ENCODE peak calls at places on chromosome 18, in four cellular contexts. One of them, this sample, is unnamed. For H3K27me3, the result is how much of the 10 kb centered on the place peaks cover.

GRCh38 chr18:47150824-47151366 is 595 bp upstream of the HDHD2 start:
- DNase-seq in PC-3: peak
- DNase-seq in lung: no peak
- DNase-seq in left ventricle myocardium inferior: no peak
- DNase-seq in this sample: no peak

GRCh38 chr18:24270937-24271380 is 126.7 kb downstream of the OSBPL1A start:
- DNase-seq in PC-3: peak
- DNase-seq in lung: no peak
- DNase-seq in left ventricle myocardium inferior: no peak
- DNase-seq in this sample: peak

GRCh38 chr18:7575465-7576026 is 8.4 kb downstream of the PTPRM start:
- DNase-seq in PC-3: peak
- DNase-seq in left ventricle myocardium inferior: no peak
- DNase-seq in lung: no peak
- DNase-seq in this sample: no peak

GRCh38 chr18:25349926-25350560 is 1.9 kb downstream of the ZNF521 start:
- DNase-seq in PC-3: no peak
- DNase-seq in lung: no peak
- DNase-seq in left ventricle myocardium inferior: peak
- DNase-seq in this sample: no peak

GRCh38 chr18:36321636-36322407 is 24.3 kb downstream of the FHOD3 start:
- DNase-seq in PC-3: peak
- DNase-seq in left ventricle myocardium inferior: no peak
- DNase-seq in lung: peak
- DNase-seq in this sample: no peak

GRCh38 chr18:62085766-62086165 is 101.1 kb downstream of the PIGN start:
- DNase-seq in lung: no peak
- DNase-seq in left ventricle myocardium inferior: no peak
- DNase-seq in PC-3: no peak
- DNase-seq in this sample: no peak

GRCh38 chr18:60892855-60893254 is 440.4 kb upstream of the CDH20 start:
- DNase-seq in PC-3: peak
- DNase-seq in lung: peak
- DNase-seq in left ventricle myocardium inferior: no peak
- DNase-seq in this sample: peak

GRCh38 chr18:79400091-79400590 is 4.4 kb downstream of the NFATC1 start:
- DNase-seq in lung: no peak
- DNase-seq in PC-3: peak
- DNase-seq in left ventricle myocardium inferior: peak
- DNase-seq in this sample: peak

GRCh38 chr18:8967573-8967972 is 134.9 kb upstream of the NDUFV2 start:
- DNase-seq in lung: no peak
- DNase-seq in PC-3: no peak
- DNase-seq in left ventricle myocardium inferior: no peak
- DNase-seq in this sample: no peak

GRCh38 chr18:23204589-23205235 is 69.4 kb downstream of the CABLES1 start:
- DNase-seq in lung: no peak
- DNase-seq in left ventricle myocardium inferior: no peak
- DNase-seq in PC-3: no peak
- DNase-seq in this sample: no peak

GRCh38 chr18:6876646-6877045 is 147.1 kb downstream of the ARHGAP28 start:
- DNase-seq in lung: no peak
- DNase-seq in PC-3: no peak
- DNase-seq in left ventricle myocardium inferior: no peak
- DNase-seq in this sample: no peak

GRCh38 chr18:56298935-56299334 is 339.5 kb downstream of the TXNL1 start:
- DNase-seq in PC-3: peak
- DNase-seq in left ventricle myocardium inferior: no peak
- DNase-seq in lung: no peak
- DNase-seq in this sample: no peak

GRCh38 chr18:24913507-24914147 is 438.3 kb downstream of the ZNF521 start:
- DNase-seq in lung: no peak
- DNase-seq in PC-3: no peak
- DNase-seq in left ventricle myocardium inferior: no peak
- DNase-seq in this sample: no peak

GRCh38 chr18:57084331-57085298 is 62.3 kb upstream of the BOD1L2 start:
- DNase-seq in lung: no peak
- DNase-seq in PC-3: peak
- DNase-seq in left ventricle myocardium inferior: no peak
- DNase-seq in this sample: no peak

GRCh38 chr18:36330435-36331049 is 33.0 kb downstream of the FHOD3 start:
- DNase-seq in left ventricle myocardium inferior: no peak
- DNase-seq in lung: no peak
- DNase-seq in PC-3: no peak
- DNase-seq in this sample: no peak

GRCh38 chr18:70390366-70391090 is 101.7 kb downstream of the SOCS6 start:
- DNase-seq in PC-3: no peak
- DNase-seq in lung: no peak
- DNase-seq in left ventricle myocardium inferior: no peak
- DNase-seq in this sample: no peak

GRCh38 chr18:79554945-79555645 is 124.5 kb upstream of the CTDP1 start:
- DNase-seq in lung: no peak
- DNase-seq in PC-3: no peak
- DNase-seq in left ventricle myocardium inferior: no peak
- DNase-seq in this sample: no peak

GRCh38 chr18:9321709-9322108 is 12.9 kb upstream of the TWSG1 start:
- DNase-seq in PC-3: no peak
- DNase-seq in lung: no peak
- DNase-seq in left ventricle myocardium inferior: no peak
- DNase-seq in this sample: no peak

GRCh38 chr18:48642503-48642902 is 103.7 kb downstream of the CTIF start:
- DNase-seq in left ventricle myocardium inferior: no peak
- DNase-seq in PC-3: no peak
- DNase-seq in lung: no peak
- DNase-seq in this sample: no peak

GRCh38 chr18:57027190-57027708 is 119.6 kb upstream of the BOD1L2 start:
- DNase-seq in PC-3: no peak
- DNase-seq in lung: no peak
- DNase-seq in left ventricle myocardium inferior: no peak
- DNase-seq in this sample: no peak

GRCh38 chr18:47283476-47283875 is 32.0 kb upstream of the SKOR2 start:
- DNase-seq in lung: no peak
- DNase-seq in left ventricle myocardium inferior: no peak
- DNase-seq in PC-3: peak
- DNase-seq in this sample: peak

GRCh38 chr18:6633370-6633769 is 96.1 kb upstream of the ARHGAP28 start:
- DNase-seq in lung: no peak
- DNase-seq in left ventricle myocardium inferior: no peak
- DNase-seq in PC-3: no peak
- DNase-seq in this sample: no peak

GRCh38 chr18:12478269-12479057 is 70.7 kb downstream of the PRELID3A start:
- DNase-seq in PC-3: no peak
- DNase-seq in left ventricle myocardium inferior: no peak
- DNase-seq in lung: no peak
- DNase-seq in this sample: no peak

GRCh38 chr18:13930964-13931363 is 15.6 kb upstream of the MC2R start:
- DNase-seq in PC-3: no peak
- DNase-seq in lung: no peak
- DNase-seq in left ventricle myocardium inferior: no peak
- DNase-seq in this sample: no peak

GRCh38 chr18:11607897-11608296 is 1.5 kb upstream of the SLC35G4 start:
- DNase-seq in PC-3: no peak
- DNase-seq in left ventricle myocardium inferior: no peak
- DNase-seq in lung: no peak
- DNase-seq in this sample: no peak

GRCh38 chr18:2847341-2848144 is 737 bp downstream of the EMILIN2 start:
- DNase-seq in left ventricle myocardium inferior: peak
- DNase-seq in lung: no peak
- DNase-seq in PC-3: no peak
- DNase-seq in this sample: no peak

GRCh38 chr18:61736168-61736567 is 156.6 kb downstream of the RNF152 start:
- DNase-seq in PC-3: no peak
- DNase-seq in left ventricle myocardium inferior: no peak
- DNase-seq in lung: no peak
- DNase-seq in this sample: peak

GRCh38 chr18:354003-354402 is 86.2 kb upstream of the THOC1 start:
- DNase-seq in left ventricle myocardium inferior: no peak
- DNase-seq in PC-3: no peak
- DNase-seq in lung: no peak
- DNase-seq in this sample: no peak

GRCh38 chr18:24567199-24567598 is 106.8 kb downstream of the HRH4 start:
- DNase-seq in left ventricle myocardium inferior: no peak
- DNase-seq in PC-3: peak
- DNase-seq in lung: peak
- DNase-seq in this sample: no peak

GRCh38 chr18:42258301-42258965 is 303.4 kb downstream of the PIK3C3 start:
- DNase-seq in left ventricle myocardium inferior: no peak
- DNase-seq in lung: no peak
- DNase-seq in PC-3: no peak
- DNase-seq in this sample: no peak
- H3K4me3 ChIP-seq in left ventricle myocardium inferior: no peak
- H3K4me3 ChIP-seq in lung: no peak
- H3K4me3 ChIP-seq in PC-3: no peak
- H3K4me3 ChIP-seq in this sample: no peak

DNA sequence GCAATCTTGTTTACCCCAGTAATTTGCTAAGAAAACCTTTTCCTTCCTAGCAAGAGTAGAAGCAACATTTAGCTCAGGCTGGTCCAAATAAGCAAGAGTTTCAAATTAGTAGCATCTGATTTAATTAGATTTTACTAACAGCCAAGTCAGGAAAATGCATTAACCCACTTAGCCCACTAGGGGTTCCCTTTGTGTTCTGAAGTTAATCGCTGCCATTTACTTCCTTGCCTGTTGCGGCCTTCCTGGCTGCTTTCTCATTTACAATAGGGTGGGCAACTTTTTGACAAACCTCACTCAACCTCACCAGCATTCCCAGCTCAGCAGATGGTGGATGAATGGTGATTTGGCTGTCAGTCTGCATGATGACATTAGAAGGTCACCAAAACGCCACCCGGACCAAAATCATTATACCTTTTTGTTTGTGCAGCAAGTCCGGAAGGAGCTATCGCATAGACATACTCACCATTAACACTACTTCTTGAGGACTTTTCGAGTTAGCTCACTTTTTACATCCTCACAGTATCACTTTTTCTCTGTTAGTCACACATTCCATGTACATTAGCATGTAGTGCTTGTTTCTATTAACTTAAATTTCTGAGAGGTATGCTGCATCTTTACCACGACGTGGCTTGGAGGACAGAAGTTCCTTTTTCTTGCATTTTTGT is 101.5 kb upstream of the SETBP1 start:
- DNase-seq in PC-3: peak
- DNase-seq in left ventricle myocardium inferior: no peak
- DNase-seq in lung: no peak
- DNase-seq in this sample: peak
- H3K27me3 ChIP-seq in PC-3: under half
- H3K27me3 ChIP-seq in left ventricle myocardium inferior: under half
- H3K27me3 ChIP-seq in lung: under half
- H3K27me3 ChIP-seq in this sample: under half

DNA sequence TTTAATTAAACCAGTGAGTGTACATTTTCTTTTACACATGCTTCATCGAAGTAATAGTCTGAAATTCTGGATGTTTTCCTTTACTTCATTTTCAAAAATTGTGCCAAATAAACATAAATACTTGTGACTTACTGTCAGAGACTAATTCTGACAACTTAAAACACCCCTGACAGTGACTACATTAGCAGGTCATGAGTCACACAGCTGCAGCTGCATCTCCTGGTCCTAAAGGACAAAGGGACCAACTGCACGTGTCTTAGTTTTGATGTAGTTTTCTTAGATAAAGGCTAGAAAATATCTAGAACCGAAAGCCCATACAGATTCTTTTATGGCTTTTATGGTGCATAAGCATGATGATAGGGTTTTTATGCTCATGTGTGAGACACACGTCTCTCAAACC is 29.6 kb upstream of the DSC3 start:
- DNase-seq in PC-3: no peak
- DNase-seq in lung: no peak
- DNase-seq in left ventricle myocardium inferior: no peak
- DNase-seq in this sample: no peak
- H3K4me3 ChIP-seq in PC-3: no peak
- H3K4me3 ChIP-seq in lung: no peak
- H3K4me3 ChIP-seq in left ventricle myocardium inferior: no peak
- H3K4me3 ChIP-seq in this sample: no peak

GRCh38 chr18:74453642-74454198 is 3.4 kb downstream of the DIPK1C start:
- DNase-seq in PC-3: no peak
- DNase-seq in lung: no peak
- DNase-seq in left ventricle myocardium inferior: no peak
- DNase-seq in this sample: no peak
- H3K27me3 ChIP-seq in PC-3: half or more
- H3K27me3 ChIP-seq in lung: under half
- H3K27me3 ChIP-seq in left ventricle myocardium inferior: under half
- H3K27me3 ChIP-seq in this sample: under half

GRCh38 chr18:76957384-76958355 is 135.3 kb downstream of the ZNF236 start:
- DNase-seq in PC-3: no peak
- DNase-seq in lung: no peak
- DNase-seq in left ventricle myocardium inferior: no peak
- DNase-seq in this sample: peak
- H3K4me3 ChIP-seq in PC-3: no peak
- H3K4me3 ChIP-seq in lung: no peak
- H3K4me3 ChIP-seq in left ventricle myocardium inferior: no peak
- H3K4me3 ChIP-seq in this sample: no peak

DNA sequence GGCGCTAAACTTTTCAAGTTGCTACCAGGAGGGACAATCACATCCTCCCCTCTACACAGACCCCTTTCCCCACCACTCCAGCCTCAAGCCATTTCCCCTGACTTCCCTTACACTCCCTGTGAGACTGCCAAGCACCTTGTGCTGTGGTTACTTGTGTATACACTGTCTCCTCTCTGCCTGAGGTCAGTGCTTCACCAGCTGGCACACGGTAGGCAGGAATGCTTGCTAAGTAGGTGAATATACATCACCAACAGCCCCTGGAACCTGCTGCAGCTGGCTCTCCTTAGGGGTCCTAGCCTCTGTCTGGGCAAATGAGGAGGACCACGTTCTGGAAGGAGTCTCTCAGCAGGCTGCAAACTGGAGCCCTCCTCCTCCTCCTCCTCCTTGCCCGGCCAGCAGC is 38.3 kb upstream of the ACAA2 start:
- DNase-seq in PC-3: peak
- DNase-seq in left ventricle myocardium inferior: no peak
- DNase-seq in lung: no peak
- DNase-seq in this sample: no peak
- H3K27me3 ChIP-seq in PC-3: under half
- H3K27me3 ChIP-seq in left ventricle myocardium inferior: under half
- H3K27me3 ChIP-seq in lung: under half
- H3K27me3 ChIP-seq in this sample: under half

This sample was measured in small intestine.